ENCODE peak calls at places on chromosomes 7 and 10, in four cellular contexts. G is K562, Z is GM12891, V is GM12878. M is an unnamed sample.
A peak's percentile ranks its signal among the peaks of the same experiment; 100 is the strongest.

GRCh38 chr7:41955475-41956243 is 252.8 kb upstream of the INHBA start:
- DNase-seq in V (no peak), G (peak; percentile 38), Z (no peak), M (peak; percentile 59)

GRCh38 chr7:30771859-30772429 is 727 bp downstream of the MINDY4 start:
- DNase-seq in G (peak; percentile 60), Z (no peak), V (no peak), M (no peak)

GRCh38 chr7:76262683-76263402 is 39.6 kb upstream of the HSPB1 start:
- DNase-seq in G (peak; percentile 86), V (no peak), Z (no peak), M (peak; percentile 41)

GRCh38 chr7:76265299-76265698 is 37.2 kb upstream of the HSPB1 start:
- DNase-seq in G (no peak), V (no peak), Z (no peak), M (no peak)

GRCh38 chr10:73206385-73206784 is 38.5 kb downstream of the FAM149B1 start:
- DNase-seq in G (no peak), V (no peak), Z (no peak), M (no peak)

GRCh38 chr10:116460219-116460618 is 32.6 kb downstream of the PNLIPRP3 start:
- DNase-seq in V (no peak), Z (no peak), G (no peak), M (no peak)

GRCh38 chr10:45420453-45421192 is 46.6 kb downstream of the ALOX5 start:
- DNase-seq in V (peak; percentile 90), G (no peak), Z (peak; percentile 53), M (peak; percentile 69)

GRCh38 chr7:78090616-78091015 is 292.0 kb downstream of the PHTF2 start:
- DNase-seq in Z (no peak), V (no peak), G (no peak), M (no peak)

GRCh38 chr10:101050206-101051069 is 11.4 kb upstream of the KAZALD1 start:
- DNase-seq in G (peak; percentile 82), V (no peak), Z (peak; percentile 78), M (no peak)
- TF ChIP-seq SPI1 in G (no peak), V (no peak), Z (no peak), M (no peak)

GRCh38 chr7:1694981-1695511 is 25.0 kb downstream of the ELFN1 start:
- DNase-seq in Z (no peak), G (no peak), V (no peak), M (no peak)

GRCh38 chr7:1697499-1698125 is 27.5 kb downstream of the ELFN1 start:
- DNase-seq in V (no peak), Z (no peak), G (no peak), M (no peak)

GRCh38 chr7:1695800-1696454 is 25.9 kb downstream of the ELFN1 start:
- DNase-seq in G (no peak), Z (no peak), V (no peak), M (no peak)

GRCh38 chr7:1698221-1698620 is 28.1 kb downstream of the ELFN1 start:
- DNase-seq in G (no peak), V (no peak), Z (no peak), M (no peak)

DNA sequence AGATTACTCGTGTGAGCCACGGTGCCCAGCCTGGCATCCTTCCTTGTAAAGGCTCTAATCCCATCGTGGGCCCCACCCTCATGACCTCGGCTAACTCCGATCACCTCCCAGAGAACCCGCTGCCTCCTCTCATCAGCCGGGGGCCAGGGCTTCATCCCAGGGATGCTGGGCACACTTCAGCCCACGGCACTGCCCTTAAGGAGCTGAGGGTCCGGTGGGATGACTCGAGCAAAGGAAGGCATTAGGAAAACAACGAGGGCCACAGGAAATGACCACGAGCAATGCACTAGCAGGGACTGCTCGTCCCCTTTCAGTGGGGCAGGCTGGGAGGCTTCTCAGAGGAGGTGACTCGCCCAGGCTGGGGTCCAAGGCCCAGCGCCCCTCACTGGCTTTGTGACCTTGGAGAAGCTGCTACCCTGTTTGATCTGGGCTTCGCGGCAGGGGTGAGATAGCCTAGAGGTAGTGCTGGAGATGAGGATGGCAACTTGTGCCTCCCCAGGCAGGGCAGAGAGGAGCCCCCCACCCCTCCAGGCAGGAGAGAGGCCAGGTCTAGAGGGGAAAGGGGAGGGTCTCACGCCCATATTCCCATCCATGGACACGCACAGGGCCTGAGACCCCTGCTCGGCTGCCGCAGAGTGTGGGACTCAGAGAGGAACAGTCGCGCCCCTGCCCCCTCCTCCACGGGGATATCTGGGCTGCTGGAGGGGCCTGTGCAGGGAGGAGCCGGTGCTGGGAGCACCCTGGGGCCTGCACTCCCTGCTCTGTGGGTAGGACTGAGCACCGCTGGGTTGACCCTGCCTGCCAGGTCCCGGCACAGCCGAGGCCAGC is 26.8 kb downstream of the ELFN1 start:
- DNase-seq in G (no peak), V (no peak), Z (peak; percentile 1), M (no peak)
- TF ChIP-seq SPI1 in G (no peak), V (no peak), Z (no peak), M (no peak)

DNA sequence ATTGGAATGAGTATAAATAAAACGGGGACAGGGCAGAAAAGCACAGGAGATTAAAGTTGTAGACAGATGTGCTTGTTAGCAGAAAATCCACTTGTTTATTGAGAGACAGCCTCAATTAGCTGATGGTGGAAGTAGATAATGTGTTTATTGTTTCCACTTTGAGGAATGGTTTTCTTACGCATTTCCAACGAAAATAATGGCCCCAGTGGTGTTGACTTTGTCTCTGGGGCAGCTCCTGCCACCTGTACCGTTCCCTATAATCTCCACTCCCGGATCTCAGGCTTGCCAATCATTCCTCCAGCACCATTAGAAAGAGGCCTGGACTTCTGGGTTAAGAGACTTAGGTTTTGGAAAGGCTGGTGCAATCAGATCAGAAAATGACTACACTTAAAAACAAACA is 638.7 kb downstream of the PARD3 start:
- DNase-seq in G (no peak), V (no peak), Z (no peak), M (no peak)
- TF ChIP-seq SPI1 in G (no peak), V (no peak), Z (no peak), M (no peak)

DNA sequence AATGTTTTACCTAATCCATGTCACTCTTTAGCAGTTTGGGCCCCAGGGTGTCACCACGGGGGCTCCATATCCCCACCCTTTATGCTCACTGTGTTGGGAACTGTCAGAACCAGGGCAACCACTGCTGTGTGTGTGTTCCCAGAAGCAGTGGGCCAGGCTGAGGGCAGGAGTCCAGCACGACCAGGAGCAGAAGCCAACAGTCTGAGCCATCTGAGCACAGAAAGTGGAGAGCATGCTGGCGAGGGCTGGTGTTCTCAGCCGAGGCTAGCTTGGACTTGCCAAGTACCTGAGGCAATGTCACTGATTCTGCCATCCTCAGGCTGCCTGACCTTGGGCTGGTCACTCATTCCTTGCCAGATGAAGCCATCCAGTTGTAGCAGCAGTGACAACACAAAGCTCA is 285.0 kb downstream of the BMPER start:
- DNase-seq in V (no peak), Z (no peak), G (no peak), M (no peak)
- TF ChIP-seq SPI1 in V (no peak), Z (no peak), G (no peak), M (no peak)

M was measured in HL-60.